ENCODE peak calls at places on chromosomes 16 and 17, in nine cellular contexts. One of them, this sample, is unnamed.

GRCh38 chr17:45225964-45226530 is 4.4 kb downstream of the FMNL1 start:
- DNase-seq in fibroblast of pulmonary artery: no peak
- DNase-seq in CD8-positive, alpha-beta T cell: peak
- DNase-seq in naive thymus-derived CD4-positive, alpha-beta T cell: peak
- DNase-seq in fibroblast of mammary gland: no peak
- DNase-seq in stomach: peak
- DNase-seq in AG04450: no peak
- DNase-seq in fibroblast of lung: peak
- DNase-seq in AG10803: no peak
- DNase-seq in this sample: no peak

GRCh38 chr17:32627233-32628008 is 140.6 kb downstream of the CDK5R1 start:
- DNase-seq in fibroblast of mammary gland: peak
- DNase-seq in stomach: no peak
- DNase-seq in naive thymus-derived CD4-positive, alpha-beta T cell: no peak
- DNase-seq in AG10803: peak
- DNase-seq in fibroblast of lung: peak
- DNase-seq in CD8-positive, alpha-beta T cell: peak
- DNase-seq in fibroblast of pulmonary artery: peak
- DNase-seq in AG04450: no peak
- DNase-seq in this sample: peak

GRCh38 chr17:48526986-48527741 is 3.6 kb downstream of the HOXB1 start:
- DNase-seq in AG04450: no peak
- DNase-seq in CD8-positive, alpha-beta T cell: no peak
- DNase-seq in AG10803: no peak
- DNase-seq in naive thymus-derived CD4-positive, alpha-beta T cell: no peak
- DNase-seq in fibroblast of pulmonary artery: no peak
- DNase-seq in stomach: no peak
- DNase-seq in fibroblast of mammary gland: no peak
- DNase-seq in fibroblast of lung: no peak
- DNase-seq in this sample: no peak

GRCh38 chr17:82851381-82851780 is 11.6 kb upstream of the ZNF750 start:
- DNase-seq in fibroblast of pulmonary artery: no peak
- DNase-seq in AG04450: no peak
- DNase-seq in fibroblast of lung: no peak
- DNase-seq in naive thymus-derived CD4-positive, alpha-beta T cell: no peak
- DNase-seq in stomach: no peak
- DNase-seq in AG10803: no peak
- DNase-seq in CD8-positive, alpha-beta T cell: no peak
- DNase-seq in fibroblast of mammary gland: no peak
- DNase-seq in this sample: no peak

GRCh38 chr16:78606572-78606971 is 507.1 kb downstream of the WWOX start:
- DNase-seq in fibroblast of pulmonary artery: no peak
- DNase-seq in AG04450: no peak
- DNase-seq in CD8-positive, alpha-beta T cell: no peak
- DNase-seq in AG10803: no peak
- DNase-seq in naive thymus-derived CD4-positive, alpha-beta T cell: no peak
- DNase-seq in fibroblast of mammary gland: no peak
- DNase-seq in fibroblast of lung: no peak
- DNase-seq in stomach: no peak
- DNase-seq in this sample: no peak

GRCh38 chr17:3903881-3904286 is 11.0 kb upstream of the CAMKK1 start:
- DNase-seq in naive thymus-derived CD4-positive, alpha-beta T cell: no peak
- DNase-seq in stomach: no peak
- DNase-seq in CD8-positive, alpha-beta T cell: no peak
- DNase-seq in AG10803: no peak
- DNase-seq in fibroblast of lung: no peak
- DNase-seq in fibroblast of mammary gland: no peak
- DNase-seq in AG04450: no peak
- DNase-seq in fibroblast of pulmonary artery: no peak
- DNase-seq in this sample: no peak

GRCh38 chr16:65375651-65376050 is 253.8 kb upstream of the CDH11 start:
- DNase-seq in naive thymus-derived CD4-positive, alpha-beta T cell: no peak
- DNase-seq in stomach: no peak
- DNase-seq in fibroblast of lung: peak
- DNase-seq in AG10803: no peak
- DNase-seq in CD8-positive, alpha-beta T cell: no peak
- DNase-seq in fibroblast of pulmonary artery: no peak
- DNase-seq in AG04450: no peak
- DNase-seq in fibroblast of mammary gland: peak
- DNase-seq in this sample: peak

GRCh38 chr17:73182616-73183310 is 10.1 kb upstream of the COG1 start:
- DNase-seq in fibroblast of lung: no peak
- DNase-seq in AG04450: peak
- DNase-seq in AG10803: no peak
- DNase-seq in fibroblast of mammary gland: no peak
- DNase-seq in stomach: peak
- DNase-seq in naive thymus-derived CD4-positive, alpha-beta T cell: no peak
- DNase-seq in fibroblast of pulmonary artery: no peak
- DNase-seq in CD8-positive, alpha-beta T cell: no peak
- DNase-seq in this sample: no peak

GRCh38 chr17:4236456-4236855 is 27.3 kb downstream of the ANKFY1 start:
- DNase-seq in fibroblast of pulmonary artery: peak
- DNase-seq in CD8-positive, alpha-beta T cell: no peak
- DNase-seq in fibroblast of lung: no peak
- DNase-seq in AG04450: no peak
- DNase-seq in fibroblast of mammary gland: peak
- DNase-seq in stomach: no peak
- DNase-seq in naive thymus-derived CD4-positive, alpha-beta T cell: no peak
- DNase-seq in AG10803: peak
- DNase-seq in this sample: no peak

GRCh38 chr17:33038740-33039139 is 47.1 kb downstream of the SPACA3 start:
- DNase-seq in CD8-positive, alpha-beta T cell: no peak
- DNase-seq in stomach: no peak
- DNase-seq in AG10803: peak
- DNase-seq in fibroblast of mammary gland: peak
- DNase-seq in AG04450: no peak
- DNase-seq in fibroblast of pulmonary artery: peak
- DNase-seq in naive thymus-derived CD4-positive, alpha-beta T cell: no peak
- DNase-seq in fibroblast of lung: peak
- DNase-seq in this sample: peak

GRCh38 chr17:77455111-77455877 is 314.5 kb downstream of the SEC14L1 start:
- DNase-seq in AG10803: peak
- DNase-seq in AG04450: no peak
- DNase-seq in fibroblast of mammary gland: peak
- DNase-seq in naive thymus-derived CD4-positive, alpha-beta T cell: peak
- DNase-seq in fibroblast of pulmonary artery: peak
- DNase-seq in stomach: no peak
- DNase-seq in fibroblast of lung: peak
- DNase-seq in CD8-positive, alpha-beta T cell: no peak
- DNase-seq in this sample: no peak

GRCh38 chr17:50511058-50511457 is 2.8 kb downstream of the MYCBPAP start:
- DNase-seq in fibroblast of lung: no peak
- DNase-seq in naive thymus-derived CD4-positive, alpha-beta T cell: peak
- DNase-seq in fibroblast of pulmonary artery: peak
- DNase-seq in AG04450: no peak
- DNase-seq in AG10803: no peak
- DNase-seq in fibroblast of mammary gland: peak
- DNase-seq in CD8-positive, alpha-beta T cell: peak
- DNase-seq in stomach: no peak
- DNase-seq in this sample: peak

GRCh38 chr17:48873212-48873611 is 19.4 kb upstream of the ATP5MC1 start:
- DNase-seq in fibroblast of pulmonary artery: no peak
- DNase-seq in AG04450: peak
- DNase-seq in CD8-positive, alpha-beta T cell: no peak
- DNase-seq in fibroblast of mammary gland: no peak
- DNase-seq in AG10803: no peak
- DNase-seq in fibroblast of lung: no peak
- DNase-seq in stomach: no peak
- DNase-seq in naive thymus-derived CD4-positive, alpha-beta T cell: no peak
- DNase-seq in this sample: no peak

GRCh38 chr17:19470529-19471261 is 59.7 kb downstream of the RNF112 start:
- DNase-seq in fibroblast of pulmonary artery: no peak
- DNase-seq in AG10803: peak
- DNase-seq in fibroblast of mammary gland: peak
- DNase-seq in stomach: peak
- DNase-seq in naive thymus-derived CD4-positive, alpha-beta T cell: no peak
- DNase-seq in AG04450: peak
- DNase-seq in fibroblast of lung: no peak
- DNase-seq in CD8-positive, alpha-beta T cell: no peak
- DNase-seq in this sample: peak

DNA sequence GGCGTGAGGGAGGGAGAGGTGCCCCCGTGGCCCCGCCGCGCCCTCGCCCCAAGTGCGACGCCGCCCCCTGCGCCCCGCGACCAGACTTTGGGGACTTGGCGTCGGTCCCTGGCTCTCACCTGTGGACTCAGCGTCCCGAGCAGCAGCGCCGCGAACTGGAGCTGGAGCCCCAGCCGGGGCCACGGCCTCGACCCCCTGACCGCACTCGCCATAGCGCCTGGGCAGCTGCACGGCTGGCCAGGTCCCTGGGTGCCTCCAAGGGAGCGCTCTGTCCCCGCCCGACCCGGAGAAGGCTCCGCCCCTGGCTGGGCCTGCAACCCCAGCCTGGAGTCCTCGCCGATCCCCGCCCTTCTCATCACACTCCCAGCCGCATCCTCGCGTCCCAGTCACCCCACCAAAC is at the start of gene ERN2:
- DNase-seq in AG10803: no peak
- DNase-seq in CD8-positive, alpha-beta T cell: no peak
- DNase-seq in naive thymus-derived CD4-positive, alpha-beta T cell: no peak
- DNase-seq in fibroblast of mammary gland: no peak
- DNase-seq in stomach: peak
- DNase-seq in AG04450: no peak
- DNase-seq in fibroblast of lung: no peak
- DNase-seq in fibroblast of pulmonary artery: no peak
- DNase-seq in this sample: no peak
- H3K4me3 ChIP-seq in AG10803: no peak
- H3K4me3 ChIP-seq in CD8-positive, alpha-beta T cell: no peak
- H3K4me3 ChIP-seq in naive thymus-derived CD4-positive, alpha-beta T cell: no peak
- H3K4me3 ChIP-seq in fibroblast of mammary gland: no peak
- H3K4me3 ChIP-seq in stomach: peak
- H3K4me3 ChIP-seq in AG04450: no peak
- H3K4me3 ChIP-seq in fibroblast of lung: no peak
- H3K4me3 ChIP-seq in fibroblast of pulmonary artery: no peak
- H3K4me3 ChIP-seq in this sample: no peak

GRCh38 chr16:89246903-89247733 is 29.6 kb downstream of the ZNF778 start:
- DNase-seq in AG10803: peak
- DNase-seq in CD8-positive, alpha-beta T cell: peak
- DNase-seq in stomach: peak
- DNase-seq in fibroblast of pulmonary artery: peak
- DNase-seq in AG04450: peak
- DNase-seq in fibroblast of lung: peak
- DNase-seq in naive thymus-derived CD4-positive, alpha-beta T cell: peak
- DNase-seq in fibroblast of mammary gland: peak
- DNase-seq in this sample: peak

GRCh38 chr16:89243664-89244063 is 26.2 kb downstream of the ZNF778 start:
- DNase-seq in CD8-positive, alpha-beta T cell: no peak
- DNase-seq in AG04450: no peak
- DNase-seq in naive thymus-derived CD4-positive, alpha-beta T cell: no peak
- DNase-seq in fibroblast of lung: no peak
- DNase-seq in AG10803: no peak
- DNase-seq in fibroblast of mammary gland: no peak
- DNase-seq in stomach: no peak
- DNase-seq in fibroblast of pulmonary artery: no peak
- DNase-seq in this sample: no peak

GRCh38 chr16:89244754-89245153 is 27.3 kb downstream of the ZNF778 start:
- DNase-seq in AG10803: no peak
- DNase-seq in stomach: no peak
- DNase-seq in fibroblast of pulmonary artery: no peak
- DNase-seq in fibroblast of mammary gland: no peak
- DNase-seq in fibroblast of lung: no peak
- DNase-seq in naive thymus-derived CD4-positive, alpha-beta T cell: no peak
- DNase-seq in CD8-positive, alpha-beta T cell: no peak
- DNase-seq in AG04450: no peak
- DNase-seq in this sample: no peak

GRCh38 chr16:89248196-89249005 is 30.9 kb downstream of the ZNF778 start:
- DNase-seq in fibroblast of mammary gland: no peak
- DNase-seq in CD8-positive, alpha-beta T cell: no peak
- DNase-seq in AG10803: no peak
- DNase-seq in fibroblast of lung: no peak
- DNase-seq in naive thymus-derived CD4-positive, alpha-beta T cell: no peak
- DNase-seq in stomach: no peak
- DNase-seq in fibroblast of pulmonary artery: no peak
- DNase-seq in AG04450: no peak
- DNase-seq in this sample: no peak

GRCh38 chr16:89246383-89246902 is 28.9 kb downstream of the ZNF778 start:
- DNase-seq in AG04450: no peak
- DNase-seq in AG10803: no peak
- DNase-seq in fibroblast of pulmonary artery: no peak
- DNase-seq in fibroblast of lung: no peak
- DNase-seq in stomach: no peak
- DNase-seq in CD8-positive, alpha-beta T cell: no peak
- DNase-seq in naive thymus-derived CD4-positive, alpha-beta T cell: no peak
- DNase-seq in fibroblast of mammary gland: no peak
- DNase-seq in this sample: no peak
- H3K4me3 ChIP-seq in AG04450: peak
- H3K4me3 ChIP-seq in AG10803: peak
- H3K4me3 ChIP-seq in fibroblast of pulmonary artery: peak
- H3K4me3 ChIP-seq in fibroblast of lung: no peak
- H3K4me3 ChIP-seq in stomach: peak
- H3K4me3 ChIP-seq in CD8-positive, alpha-beta T cell: no peak
- H3K4me3 ChIP-seq in naive thymus-derived CD4-positive, alpha-beta T cell: no peak
- H3K4me3 ChIP-seq in fibroblast of mammary gland: peak
- H3K4me3 ChIP-seq in this sample: peak

GRCh38 chr16:21638573-21638975 is 13.8 kb downstream of the IGSF6 start:
- DNase-seq in fibroblast of mammary gland: peak
- DNase-seq in AG04450: no peak
- DNase-seq in stomach: no peak
- DNase-seq in AG10803: peak
- DNase-seq in CD8-positive, alpha-beta T cell: no peak
- DNase-seq in naive thymus-derived CD4-positive, alpha-beta T cell: no peak
- DNase-seq in fibroblast of pulmonary artery: peak
- DNase-seq in fibroblast of lung: peak
- DNase-seq in this sample: peak
- H3K4me3 ChIP-seq in fibroblast of mammary gland: no peak
- H3K4me3 ChIP-seq in AG04450: no peak
- H3K4me3 ChIP-seq in stomach: no peak
- H3K4me3 ChIP-seq in AG10803: no peak
- H3K4me3 ChIP-seq in CD8-positive, alpha-beta T cell: no peak
- H3K4me3 ChIP-seq in naive thymus-derived CD4-positive, alpha-beta T cell: no peak
- H3K4me3 ChIP-seq in fibroblast of pulmonary artery: no peak
- H3K4me3 ChIP-seq in fibroblast of lung: no peak
- H3K4me3 ChIP-seq in this sample: no peak

DNA sequence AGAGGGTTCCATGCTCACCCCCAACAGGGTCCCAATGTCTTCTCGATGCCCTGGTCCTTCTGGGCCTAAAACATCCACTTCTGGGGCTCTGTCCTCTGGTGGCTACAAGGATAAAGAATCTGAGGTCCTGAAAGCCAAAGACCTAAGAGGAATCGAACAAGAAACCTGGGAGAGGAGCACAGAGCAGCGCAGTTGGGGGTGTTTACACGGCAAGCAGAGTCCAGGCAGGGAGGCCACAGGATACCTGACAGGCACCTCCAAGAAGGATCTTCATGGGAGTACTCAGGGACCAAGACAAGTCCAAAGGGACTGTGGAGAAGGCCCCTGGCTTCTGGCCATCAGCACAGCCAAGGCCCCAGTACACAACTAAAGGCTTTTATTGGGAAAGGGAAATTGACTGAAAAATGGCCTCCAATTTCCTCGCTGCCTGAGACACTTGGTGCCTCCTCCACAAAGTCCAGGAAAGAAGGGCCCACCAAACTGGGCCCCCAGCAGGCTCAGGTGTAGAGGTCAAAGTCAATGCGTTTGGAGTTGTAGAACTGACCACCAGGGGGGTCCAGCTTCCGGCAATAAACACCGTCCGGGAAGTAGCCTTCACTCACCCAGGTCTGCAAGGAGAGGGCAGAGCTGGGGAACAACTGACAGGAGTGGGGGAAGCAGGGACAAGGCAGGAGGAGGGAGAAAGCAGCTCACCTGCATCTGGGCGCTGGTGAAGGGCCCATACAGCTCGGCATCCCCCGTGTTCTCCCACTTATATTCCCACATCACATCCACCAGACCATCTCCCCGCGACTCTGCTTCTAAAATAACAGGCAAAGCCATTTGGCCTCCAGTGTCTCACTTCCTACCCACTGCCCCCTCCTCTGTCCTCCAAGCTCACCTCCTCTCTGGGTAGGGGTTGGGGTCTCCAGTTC is 2.4 kb downstream of the CD2BP2 start:
- DNase-seq in CD8-positive, alpha-beta T cell: no peak
- DNase-seq in fibroblast of lung: no peak
- DNase-seq in naive thymus-derived CD4-positive, alpha-beta T cell: peak
- DNase-seq in stomach: no peak
- DNase-seq in AG04450: no peak
- DNase-seq in fibroblast of pulmonary artery: no peak
- DNase-seq in AG10803: no peak
- DNase-seq in fibroblast of mammary gland: no peak
- DNase-seq in this sample: no peak
- H3K4me3 ChIP-seq in CD8-positive, alpha-beta T cell: no peak
- H3K4me3 ChIP-seq in fibroblast of lung: no peak
- H3K4me3 ChIP-seq in naive thymus-derived CD4-positive, alpha-beta T cell: no peak
- H3K4me3 ChIP-seq in stomach: no peak
- H3K4me3 ChIP-seq in AG04450: no peak
- H3K4me3 ChIP-seq in fibroblast of pulmonary artery: no peak
- H3K4me3 ChIP-seq in AG10803: no peak
- H3K4me3 ChIP-seq in fibroblast of mammary gland: no peak
- H3K4me3 ChIP-seq in this sample: no peak